ENCODE peak calls at places on chromosomes 5 and 9, in five cellular contexts. B is stimulated activated CD4-positive, alpha-beta T cell treated with anti-CD3 and anti-CD28 coated beads, Interleukin-2, amount 100 ng/mL, for 24 hours; W is stimulated activated CD8-positive, alpha-beta memory T cell treated with anti-CD3 and anti-CD28 coated beads, Interleukin-7, amount 100 ng/mL, for 4 hours; I is T follicular helper cell; S is activated CD4-positive, alpha-beta T cell treated with anti-CD3 and anti-CD28 coated beads for 36 hours. G is an unnamed sample.

GRCh38 chr5:61673007-61673735 is 341.1 kb downstream of the ZSWIM6 start:
- DNase-seq in B (no peak), W (no peak), I (no peak), S (no peak), G (no peak)

GRCh38 chr5:5164158-5164557 is 24.0 kb downstream of the ADAMTS16 start:
- DNase-seq in B (no peak), W (no peak), I (no peak), S (no peak), G (no peak)

GRCh38 chr5:131671409-131671808 is 36.4 kb upstream of the RAPGEF6 start:
- DNase-seq in B (no peak), W (no peak), I (no peak), S (no peak), G (no peak)

GRCh38 chr5:121954086-121954485 is 7.7 kb upstream of the SRFBP1 start:
- DNase-seq in B (no peak), W (no peak), I (no peak), S (no peak), G (no peak)

GRCh38 chr9:93098236-93098946 is 2.4 kb downstream of the CARD19 start:
- DNase-seq in B (peak), W (peak), I (no peak), S (peak), G (peak)

GRCh38 chr9:128636024-128636390 is 20.6 kb downstream of the DYNC2I2 start:
- DNase-seq in B (no peak), W (no peak), I (no peak), S (no peak), G (no peak)

GRCh38 chr9:110050925-110051355 is 157.0 kb downstream of the C9orf152 start:
- DNase-seq in B (no peak), W (no peak), I (no peak), S (peak), G (peak)

GRCh38 chr5:115838885-115839518 is 2.4 kb downstream of the ATG12 start:
- DNase-seq in B (peak), W (no peak), I (no peak), S (peak), G (no peak)

GRCh38 chr9:129712595-129713524 is 40.0 kb downstream of the PTGES start:
- DNase-seq in B (no peak), W (no peak), I (no peak), S (no peak), G (peak)

GRCh38 chr5:57953830-57954229 is 471.2 kb upstream of the ACTBL2 start:
- DNase-seq in B (no peak), W (no peak), I (no peak), S (no peak), G (no peak)

GRCh38 chr5:37496902-37497445 is 117.9 kb downstream of the WDR70 start:
- DNase-seq in B (no peak), W (no peak), I (no peak), S (no peak), G (no peak)

GRCh38 chr9:98502311-98502975 is 206.3 kb downstream of the GABBR2 start:
- DNase-seq in B (no peak), W (no peak), I (no peak), S (no peak), G (no peak)

GRCh38 chr9:20353529-20353928 is 268.8 kb downstream of the MLLT3 start:
- DNase-seq in B (no peak), W (no peak), I (no peak), S (no peak), G (no peak)

GRCh38 chr5:89556215-89557009 is 673.4 kb upstream of the MEF2C start:
- DNase-seq in B (no peak), W (no peak), I (no peak), S (no peak), G (peak)

GRCh38 chr5:21701317-21701716 is 1151.8 kb downstream of the CDH12 start:
- DNase-seq in B (no peak), W (no peak), I (no peak), S (no peak), G (no peak)

GRCh38 chr9:134403292-134403681 is 77.0 kb downstream of the RXRA start:
- DNase-seq in B (no peak), W (no peak), I (no peak), S (no peak), G (no peak)

GRCh38 chr5:72387985-72388384 is 67.8 kb downstream of the PTCD2 start:
- DNase-seq in B (no peak), W (no peak), I (no peak), S (no peak), G (no peak)

GRCh38 chr9:17433526-17433925 is 145.3 kb upstream of the SH3GL2 start:
- DNase-seq in B (no peak), W (no peak), I (no peak), S (no peak), G (no peak)

GRCh38 chr5:142512680-142513042 is 173.2 kb downstream of the FGF1 start:
- DNase-seq in B (no peak), W (no peak), I (no peak), S (no peak), G (no peak)

GRCh38 chr9:122130837-122131236 is 28.7 kb downstream of the NDUFA8 start:
- DNase-seq in B (no peak), W (no peak), I (no peak), S (no peak), G (no peak)

GRCh38 chr5:42109006-42109572 is 184.0 kb downstream of the FBXO4 start:
- DNase-seq in B (no peak), W (no peak), I (no peak), S (no peak), G (no peak)

GRCh38 chr9:3256571-3256970 is 269.2 kb downstream of the RFX3 start:
- DNase-seq in B (no peak), W (no peak), I (no peak), S (no peak), G (no peak)

GRCh38 chr5:124949862-124950261 is 203.4 kb upstream of the ZNF608 start:
- DNase-seq in B (no peak), W (no peak), I (no peak), S (no peak), G (no peak)

GRCh38 chr9:94697972-94698581 is 28.4 kb upstream of the AOPEP start:
- DNase-seq in B (no peak), W (no peak), I (no peak), S (no peak), G (peak)

GRCh38 chr5:152170350-152170749 is 234.7 kb downstream of the NMUR2 start:
- DNase-seq in B (no peak), W (no peak), I (no peak), S (no peak), G (no peak)

GRCh38 chr5:16464664-16465543 is 696 bp downstream of the ZNF622 start:
- DNase-seq in B (no peak), W (no peak), I (no peak), S (peak), G (no peak)

GRCh38 chr5:142115937-142116614 is 7.5 kb downstream of the NDFIP1 start:
- DNase-seq in B (no peak), W (no peak), I (no peak), S (no peak), G (no peak)

GRCh38 chr5:89309268-89309667 is 426.3 kb upstream of the MEF2C start:
- DNase-seq in B (no peak), W (no peak), I (no peak), S (no peak), G (no peak)

GRCh38 chr5:65721775-65722574 is at the start of the genes NLN and SGTB:
- DNase-seq in B (peak), W (peak), I (peak), S (peak), G (no peak)

GRCh38 chr5:88159591-88159990 is 109.1 kb downstream of the TMEM161B start:
- DNase-seq in B (no peak), W (no peak), I (no peak), S (no peak), G (no peak)

GRCh38 chr5:180159756-180160155 is 49.3 kb downstream of the RASGEF1C start:
- DNase-seq in B (no peak), W (no peak), I (no peak), S (no peak), G (no peak)

GRCh38 chr9:131545786-131546335 is 538 bp downstream of the PRRT1B start:
- DNase-seq in B (no peak), W (no peak), I (no peak), S (no peak), G (no peak)

GRCh38 chr9:127873223-127873691 is 4.2 kb downstream of the AK1 start:
- DNase-seq in B (no peak), W (no peak), I (no peak), S (no peak), G (no peak)

GRCh38 chr5:134026521-134027202 is 21.9 kb upstream of the VDAC1 start:
- DNase-seq in B (peak), W (peak), I (peak), S (peak), G (peak)

GRCh38 chr5:141747152-141747640 is 65.2 kb upstream of the ARAP3 start:
- DNase-seq in B (no peak), W (no peak), I (no peak), S (no peak), G (no peak)

GRCh38 chr5:172903790-172904189 is 55.4 kb upstream of the RPL26L1 start:
- DNase-seq in B (no peak), W (no peak), I (no peak), S (no peak), G (peak)

G was measured in AG09319.